ENCODE peak calls at places on chromosomes 3 and 15, in nine cellular contexts. U is adrenal gland; C is psoas muscle; Q is foreskin keratinocyte; M is AG04450; P is heart right ventricle; X is breast epithelium; O is CD4-positive, alpha-beta T cell; N is body of pancreas. Z is an unnamed sample.

GRCh38 chr3:175287361-175287963 is 428.3 kb downstream of the NAALADL2 start:
- DNase-seq in U (no peak), C (no peak), Q (no peak), M (no peak), P (no peak), X (no peak), O (no peak), N (no peak), Z (no peak)

GRCh38 chr3:61819861-61820260 is 258.5 kb downstream of the PTPRG start:
- DNase-seq in U (no peak), C (no peak), Q (no peak), M (no peak), P (no peak), X (no peak), O (no peak), N (no peak), Z (no peak)

GRCh38 chr15:41809121-41809520 is 18.8 kb upstream of the JMJD7 start:
- DNase-seq in U (no peak), C (no peak), Q (no peak), M (no peak), P (no peak), X (no peak), O (no peak), N (no peak), Z (no peak)

GRCh38 chr3:9915252-9916141 is 1.4 kb upstream of the IL17RC start:
- DNase-seq in U (peak), C (peak), Q (no peak), M (no peak), P (peak), X (peak), O (peak), N (peak), Z (peak)

GRCh38 chr3:41708176-41708575 is 253.7 kb downstream of the ULK4 start:
- DNase-seq in U (no peak), C (no peak), Q (no peak), M (no peak), P (no peak), X (no peak), O (no peak), N (no peak), Z (no peak)

GRCh38 chr15:82571722-82572222 is 31.5 kb upstream of the RPS17 start:
- DNase-seq in U (peak), C (peak), Q (no peak), M (peak), P (peak), X (no peak), O (no peak), N (peak), Z (peak)

GRCh38 chr3:158804441-158804840 is 2.6 kb downstream of the MFSD1 start:
- DNase-seq in U (no peak), C (no peak), Q (no peak), M (no peak), P (no peak), X (no peak), O (no peak), N (no peak), Z (no peak)

GRCh38 chr3:196789773-196790419 is 50.2 kb downstream of the PAK2 start:
- DNase-seq in U (no peak), C (no peak), Q (no peak), M (no peak), P (no peak), X (no peak), O (no peak), N (no peak), Z (no peak)

GRCh38 chr3:127410137-127410488 is 122.3 kb upstream of the PRR20G start:
- DNase-seq in U (no peak), C (peak), Q (no peak), M (no peak), P (no peak), X (peak), O (no peak), N (no peak), Z (no peak)

GRCh38 chr3:14244521-14244920 is 65.9 kb downstream of the LSM3 start:
- DNase-seq in U (no peak), C (no peak), Q (no peak), M (no peak), P (no peak), X (no peak), O (no peak), N (no peak), Z (no peak)

GRCh38 chr3:16507540-16508241 is 5.8 kb downstream of the RFTN1 start:
- DNase-seq in U (no peak), C (no peak), Q (no peak), M (no peak), P (no peak), X (no peak), O (no peak), N (no peak), Z (no peak)

GRCh38 chr3:113242091-113242581 is 30.8 kb downstream of the BOC start:
- DNase-seq in U (no peak), C (no peak), Q (no peak), M (no peak), P (no peak), X (no peak), O (no peak), N (no peak), Z (no peak)

GRCh38 chr3:42843730-42844713 is 31.7 kb downstream of the CYP8B1 start:
- DNase-seq in U (no peak), C (peak), Q (no peak), M (no peak), P (no peak), X (no peak), O (no peak), N (no peak), Z (no peak)

GRCh38 chr15:89155656-89156055 is 65.7 kb downstream of the RLBP1 start:
- DNase-seq in U (peak), C (peak), Q (no peak), M (no peak), P (peak), X (no peak), O (no peak), N (no peak), Z (no peak)

GRCh38 chr15:73142802-73143762 is 90.8 kb downstream of the NEO1 start:
- DNase-seq in U (no peak), C (no peak), Q (no peak), M (no peak), P (no peak), X (no peak), O (no peak), N (no peak), Z (no peak)

GRCh38 chr3:140601881-140602280 is 76.0 kb upstream of the TRIM42 start:
- DNase-seq in U (no peak), C (no peak), Q (no peak), M (no peak), P (no peak), X (no peak), O (no peak), N (no peak), Z (no peak)

GRCh38 chr3:94114667-94115066 is 51.8 kb downstream of the NSUN3 start:
- DNase-seq in U (no peak), C (no peak), Q (no peak), M (no peak), P (no peak), X (no peak), O (no peak), N (no peak), Z (no peak)

GRCh38 chr3:101964861-101965260 is 115.5 kb downstream of the NFKBIZ start:
- DNase-seq in U (no peak), C (no peak), Q (no peak), M (no peak), P (no peak), X (no peak), O (no peak), N (no peak), Z (no peak)

GRCh38 chr15:95286911-95287769 is 1043.4 kb upstream of the NR2F2 start:
- DNase-seq in U (no peak), C (no peak), Q (no peak), M (no peak), P (no peak), X (no peak), O (no peak), N (no peak), Z (no peak)

GRCh38 chr3:30228302-30228631 is 378.1 kb upstream of the TGFBR2 start:
- DNase-seq in U (no peak), C (no peak), Q (no peak), M (no peak), P (no peak), X (no peak), O (no peak), N (no peak), Z (no peak)

GRCh38 chr15:90062023-90062728 is 40.1 kb downstream of the IDH2 start:
- DNase-seq in U (no peak), C (no peak), Q (peak), M (no peak), P (peak), X (peak), O (peak), N (peak), Z (no peak)

GRCh38 chr3:12507871-12508281 is 23.6 kb downstream of the TSEN2 start:
- DNase-seq in U (no peak), C (peak), Q (peak), M (peak), P (no peak), X (no peak), O (no peak), N (no peak), Z (no peak)

GRCh38 chr3:182644013-182644412 is 149.3 kb upstream of the ATP11B start:
- DNase-seq in U (no peak), C (no peak), Q (no peak), M (no peak), P (no peak), X (no peak), O (no peak), N (no peak), Z (no peak)

DNA sequence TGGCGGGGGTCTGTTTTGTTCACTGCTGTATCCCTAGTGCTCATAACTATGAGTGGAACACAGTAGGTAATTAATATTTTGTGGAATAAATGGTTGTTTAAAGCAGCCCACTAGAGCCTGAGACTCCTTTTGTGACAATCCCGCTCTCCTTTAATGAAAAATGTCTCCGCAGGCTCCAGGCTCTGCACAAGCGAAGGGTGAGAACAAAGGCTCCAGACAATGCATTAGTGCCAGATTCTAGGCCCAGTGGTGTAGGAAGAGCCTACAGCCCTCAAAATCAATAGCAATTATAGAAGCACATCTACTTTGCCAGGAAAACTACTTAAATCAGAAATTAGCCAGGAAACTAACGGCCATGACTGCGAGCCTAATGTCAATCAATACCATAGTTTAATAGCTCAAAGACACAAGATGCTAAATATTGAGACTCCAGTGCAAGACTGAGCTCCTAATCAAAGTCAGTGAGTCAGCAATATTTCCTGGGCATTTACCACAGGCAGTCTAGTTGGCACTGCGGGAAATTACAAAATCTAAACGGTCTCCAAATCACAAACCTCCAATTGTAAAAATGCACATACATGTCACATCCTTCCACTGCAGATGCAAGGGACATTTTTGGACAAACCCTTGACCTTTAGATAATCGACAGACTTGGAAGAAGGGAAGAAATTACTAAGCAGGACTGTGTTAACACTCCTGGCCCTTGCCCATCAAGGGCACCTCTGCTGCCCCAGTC is 2.3 kb downstream of the ANXA2 start:
- DNase-seq in U (no peak), C (no peak), Q (no peak), M (no peak), P (no peak), X (no peak), O (no peak), N (no peak), Z (no peak)
- H3K27ac ChIP-seq in U (peak), C (peak), Q (peak), M (peak), P (peak), X (peak), O (no peak), N (peak), Z (peak)

GRCh38 chr3:50139308-50139707 is 15.8 kb upstream of the SEMA3F start:
- DNase-seq in U (no peak), C (no peak), Q (no peak), M (no peak), P (no peak), X (no peak), O (no peak), N (no peak), Z (no peak)
- H3K27ac ChIP-seq in U (no peak), C (no peak), Q (no peak), M (no peak), P (no peak), X (no peak), O (no peak), N (no peak), Z (no peak)

GRCh38 chr3:7687428-7688147 is 814.0 kb upstream of the LMCD1 start:
- DNase-seq in U (no peak), C (no peak), Q (no peak), M (no peak), P (no peak), X (no peak), O (no peak), N (no peak), Z (no peak)

GRCh38 chr3:7684193-7684592 is 817.4 kb upstream of the LMCD1 start:
- DNase-seq in U (no peak), C (no peak), Q (no peak), M (no peak), P (no peak), X (no peak), O (no peak), N (no peak), Z (no peak)

GRCh38 chr3:7682822-7683229 is 818.8 kb upstream of the LMCD1 start:
- DNase-seq in U (no peak), C (no peak), Q (peak), M (peak), P (no peak), X (no peak), O (no peak), N (peak), Z (no peak)

GRCh38 chr3:7683431-7683830 is 818.2 kb upstream of the LMCD1 start:
- DNase-seq in U (no peak), C (no peak), Q (no peak), M (no peak), P (no peak), X (no peak), O (no peak), N (no peak), Z (no peak)
- H3K27ac ChIP-seq in U (no peak), C (no peak), Q (no peak), M (no peak), P (peak), X (peak), O (no peak), N (no peak), Z (no peak)

GRCh38 chr3:48215876-48216275 is 7.4 kb upstream of the CAMP start:
- DNase-seq in U (no peak), C (peak), Q (no peak), M (no peak), P (no peak), X (no peak), O (no peak), N (peak), Z (no peak)

GRCh38 chr3:48214225-48214624 is 9.1 kb upstream of the CAMP start:
- DNase-seq in U (no peak), C (no peak), Q (no peak), M (no peak), P (no peak), X (no peak), O (no peak), N (no peak), Z (no peak)

GRCh38 chr3:48217449-48217848 is 5.8 kb upstream of the CAMP start:
- DNase-seq in U (no peak), C (no peak), Q (no peak), M (no peak), P (no peak), X (no peak), O (no peak), N (no peak), Z (no peak)

GRCh38 chr3:48215019-48215418 is 8.3 kb upstream of the CAMP start:
- DNase-seq in U (no peak), C (peak), Q (no peak), M (no peak), P (peak), X (no peak), O (no peak), N (no peak), Z (no peak)

GRCh38 chr3:48215466-48215865 is 7.8 kb upstream of the CAMP start:
- DNase-seq in U (peak), C (peak), Q (no peak), M (no peak), P (no peak), X (no peak), O (no peak), N (no peak), Z (no peak)
- H3K27ac ChIP-seq in U (no peak), C (peak), Q (no peak), M (no peak), P (peak), X (peak), O (no peak), N (no peak), Z (no peak)

GRCh38 chr15:56868251-56868650 is 50.2 kb upstream of the TCF12 start:
- DNase-seq in U (no peak), C (no peak), Q (no peak), M (no peak), P (no peak), X (no peak), O (no peak), N (no peak), Z (no peak)
- H3K27ac ChIP-seq in U (no peak), C (peak), Q (no peak), M (no peak), P (no peak), X (no peak), O (no peak), N (no peak), Z (no peak)

GRCh38 chr15:94230436-94230885 is 900 bp upstream of the MCTP2 start:
- DNase-seq in U (no peak), C (no peak), Q (peak), M (no peak), P (no peak), X (no peak), O (no peak), N (no peak), Z (no peak)

GRCh38 chr15:94232107-94232506 is 746 bp downstream of the MCTP2 start:
- DNase-seq in U (no peak), C (no peak), Q (no peak), M (no peak), P (no peak), X (no peak), O (no peak), N (no peak), Z (no peak)

GRCh38 chr15:94230886-94231727 is at the start of gene MCTP2:
- DNase-seq in U (peak), C (peak), Q (peak), M (peak), P (peak), X (peak), O (peak), N (peak), Z (peak)

GRCh38 chr15:94231728-94232086 is 346 bp downstream of the MCTP2 start:
- DNase-seq in U (no peak), C (peak), Q (peak), M (no peak), P (no peak), X (no peak), O (no peak), N (no peak), Z (no peak)

DNA sequence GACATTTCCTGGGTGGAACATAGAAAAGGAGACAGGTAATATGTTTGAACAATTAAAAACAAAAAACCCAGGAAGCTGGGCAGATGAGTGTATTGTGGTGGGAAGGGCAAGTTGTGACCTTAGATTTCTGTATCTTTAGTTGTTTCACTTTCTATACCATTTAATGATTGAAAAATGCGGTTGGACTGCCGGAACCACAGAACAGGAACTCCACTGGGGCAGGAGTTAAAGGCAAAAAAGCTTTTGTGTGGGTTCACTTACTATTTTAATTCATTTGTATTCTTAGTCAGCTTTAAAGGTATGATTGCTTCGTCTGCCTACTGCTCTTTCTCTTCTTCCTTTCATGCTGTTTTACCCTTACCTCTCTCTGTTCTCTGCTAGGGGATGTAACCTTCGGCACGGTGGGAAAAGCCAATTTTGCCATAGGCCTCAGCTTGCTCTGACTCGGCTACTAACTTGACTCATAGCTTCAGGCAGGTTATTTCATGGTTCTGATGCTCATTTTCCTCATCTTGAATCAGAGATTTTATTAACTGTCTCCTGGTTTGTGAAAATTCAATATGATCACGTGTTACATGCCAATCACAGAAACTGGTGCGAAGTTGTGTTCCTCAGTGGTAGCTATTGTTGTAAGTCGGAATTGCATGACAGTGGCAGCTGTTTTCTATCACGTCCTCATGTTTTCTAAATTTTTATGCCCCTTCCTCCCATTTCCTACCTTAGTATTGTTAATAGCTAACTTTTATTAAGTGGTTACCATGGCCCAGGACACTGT is 1.6 kb upstream of the MCTP2 start:
- DNase-seq in U (no peak), C (no peak), Q (peak), M (no peak), P (no peak), X (no peak), O (peak), N (no peak), Z (no peak)
- H3K27ac ChIP-seq in U (no peak), C (no peak), Q (peak), M (no peak), P (peak), X (peak), O (peak), N (no peak), Z (no peak)

DNA sequence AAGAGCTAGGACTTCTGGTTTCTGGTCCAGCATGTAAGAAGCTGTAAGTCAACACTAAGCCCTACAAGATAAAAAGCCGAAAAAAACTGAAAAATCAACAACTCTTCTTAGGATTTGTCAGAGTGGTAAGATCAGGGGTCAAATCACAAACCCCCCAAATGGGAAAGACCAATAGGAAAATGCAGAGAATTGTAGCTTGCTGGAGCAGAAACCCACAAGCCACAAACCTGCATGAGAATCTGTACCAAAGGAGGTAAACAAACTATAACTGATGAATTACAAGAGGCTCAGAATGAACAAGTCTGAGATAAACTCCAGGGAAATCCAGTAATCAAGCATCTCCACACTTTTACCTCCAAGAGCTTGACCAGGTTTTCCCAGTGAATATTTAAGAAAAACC is 36.0 kb downstream of the RFX7 start:
- DNase-seq in U (no peak), C (no peak), Q (no peak), M (no peak), P (no peak), X (no peak), O (no peak), N (no peak), Z (no peak)
- H3K27ac ChIP-seq in U (no peak), C (no peak), Q (no peak), M (no peak), P (peak), X (no peak), O (peak), N (no peak), Z (no peak)